ENCODE peak calls at places on chromosomes 4 and X, in eight cellular contexts. One of them, this sample, is unnamed.

GRCh38 chrX:119121341-119121740 is 6.3 kb downstream of the KIAA1210 start:
- DNase-seq in A673: no peak
- DNase-seq in stomach: no peak
- DNase-seq in fibroblast of the conjunctiva: no peak
- DNase-seq in CD8-positive, alpha-beta T cell: no peak
- DNase-seq in activated CD4-positive, alpha-beta T cell treated with anti-CD3 and anti-CD28 coated beads, Interleukin-2, amount 50 U/mL, for 24 hours: no peak
- DNase-seq in activated gamma-delta T cell treated with Interleukin-2 at 50 U/mL for 16 hours: no peak
- DNase-seq in left cardiac atrium: no peak
- DNase-seq in this sample: no peak

GRCh38 chr4:15244354-15244753 is 183.5 kb upstream of the C1QTNF7 start:
- DNase-seq in fibroblast of the conjunctiva: no peak
- DNase-seq in left cardiac atrium: no peak
- DNase-seq in activated gamma-delta T cell treated with Interleukin-2 at 50 U/mL for 16 hours: no peak
- DNase-seq in stomach: no peak
- DNase-seq in CD8-positive, alpha-beta T cell: no peak
- DNase-seq in activated CD4-positive, alpha-beta T cell treated with anti-CD3 and anti-CD28 coated beads, Interleukin-2, amount 50 U/mL, for 24 hours: no peak
- DNase-seq in A673: no peak
- DNase-seq in this sample: peak

GRCh38 chrX:57573754-57574153 is 18.1 kb upstream of the ZXDB start:
- DNase-seq in fibroblast of the conjunctiva: no peak
- DNase-seq in A673: peak
- DNase-seq in CD8-positive, alpha-beta T cell: peak
- DNase-seq in activated gamma-delta T cell treated with Interleukin-2 at 50 U/mL for 16 hours: no peak
- DNase-seq in stomach: no peak
- DNase-seq in left cardiac atrium: no peak
- DNase-seq in activated CD4-positive, alpha-beta T cell treated with anti-CD3 and anti-CD28 coated beads, Interleukin-2, amount 50 U/mL, for 24 hours: no peak
- DNase-seq in this sample: no peak

GRCh38 chrX:153917814-153918213 is 8.2 kb downstream of the ARHGAP4 start:
- DNase-seq in activated CD4-positive, alpha-beta T cell treated with anti-CD3 and anti-CD28 coated beads, Interleukin-2, amount 50 U/mL, for 24 hours: no peak
- DNase-seq in activated gamma-delta T cell treated with Interleukin-2 at 50 U/mL for 16 hours: no peak
- DNase-seq in stomach: no peak
- DNase-seq in A673: no peak
- DNase-seq in fibroblast of the conjunctiva: no peak
- DNase-seq in CD8-positive, alpha-beta T cell: no peak
- DNase-seq in left cardiac atrium: no peak
- DNase-seq in this sample: no peak

GRCh38 chr4:53672873-53673272 is 81.6 kb upstream of the LNX1 start:
- DNase-seq in activated CD4-positive, alpha-beta T cell treated with anti-CD3 and anti-CD28 coated beads, Interleukin-2, amount 50 U/mL, for 24 hours: no peak
- DNase-seq in CD8-positive, alpha-beta T cell: no peak
- DNase-seq in stomach: no peak
- DNase-seq in A673: no peak
- DNase-seq in left cardiac atrium: no peak
- DNase-seq in fibroblast of the conjunctiva: no peak
- DNase-seq in activated gamma-delta T cell treated with Interleukin-2 at 50 U/mL for 16 hours: no peak
- DNase-seq in this sample: no peak

GRCh38 chrX:291411-291901 is 10.3 kb downstream of the PLCXD1 start:
- DNase-seq in fibroblast of the conjunctiva: no peak
- DNase-seq in left cardiac atrium: peak
- DNase-seq in CD8-positive, alpha-beta T cell: peak
- DNase-seq in stomach: no peak
- DNase-seq in A673: no peak
- DNase-seq in activated gamma-delta T cell treated with Interleukin-2 at 50 U/mL for 16 hours: no peak
- DNase-seq in activated CD4-positive, alpha-beta T cell treated with anti-CD3 and anti-CD28 coated beads, Interleukin-2, amount 50 U/mL, for 24 hours: no peak
- DNase-seq in this sample: no peak

GRCh38 chr4:7050481-7051143 is 7.4 kb downstream of the TADA2B start:
- DNase-seq in stomach: peak
- DNase-seq in activated gamma-delta T cell treated with Interleukin-2 at 50 U/mL for 16 hours: no peak
- DNase-seq in activated CD4-positive, alpha-beta T cell treated with anti-CD3 and anti-CD28 coated beads, Interleukin-2, amount 50 U/mL, for 24 hours: no peak
- DNase-seq in left cardiac atrium: no peak
- DNase-seq in A673: no peak
- DNase-seq in fibroblast of the conjunctiva: no peak
- DNase-seq in CD8-positive, alpha-beta T cell: no peak
- DNase-seq in this sample: peak

GRCh38 chrX:148556498-148556897 is 56.1 kb downstream of the AFF2 start:
- DNase-seq in fibroblast of the conjunctiva: no peak
- DNase-seq in left cardiac atrium: no peak
- DNase-seq in activated gamma-delta T cell treated with Interleukin-2 at 50 U/mL for 16 hours: no peak
- DNase-seq in stomach: no peak
- DNase-seq in CD8-positive, alpha-beta T cell: no peak
- DNase-seq in activated CD4-positive, alpha-beta T cell treated with anti-CD3 and anti-CD28 coated beads, Interleukin-2, amount 50 U/mL, for 24 hours: no peak
- DNase-seq in A673: no peak
- DNase-seq in this sample: no peak

GRCh38 chr4:110543577-110543976 is 67.6 kb downstream of the ENPEP start:
- DNase-seq in activated gamma-delta T cell treated with Interleukin-2 at 50 U/mL for 16 hours: no peak
- DNase-seq in activated CD4-positive, alpha-beta T cell treated with anti-CD3 and anti-CD28 coated beads, Interleukin-2, amount 50 U/mL, for 24 hours: no peak
- DNase-seq in A673: no peak
- DNase-seq in left cardiac atrium: no peak
- DNase-seq in fibroblast of the conjunctiva: no peak
- DNase-seq in stomach: no peak
- DNase-seq in CD8-positive, alpha-beta T cell: no peak
- DNase-seq in this sample: no peak

GRCh38 chrX:152412105-152412504 is 39.0 kb downstream of the GABRA3 start:
- DNase-seq in left cardiac atrium: no peak
- DNase-seq in fibroblast of the conjunctiva: no peak
- DNase-seq in stomach: no peak
- DNase-seq in activated gamma-delta T cell treated with Interleukin-2 at 50 U/mL for 16 hours: no peak
- DNase-seq in CD8-positive, alpha-beta T cell: no peak
- DNase-seq in activated CD4-positive, alpha-beta T cell treated with anti-CD3 and anti-CD28 coated beads, Interleukin-2, amount 50 U/mL, for 24 hours: no peak
- DNase-seq in A673: no peak
- DNase-seq in this sample: no peak

GRCh38 chr4:41132055-41132683 is 82.2 kb downstream of the APBB2 start:
- DNase-seq in activated gamma-delta T cell treated with Interleukin-2 at 50 U/mL for 16 hours: no peak
- DNase-seq in stomach: peak
- DNase-seq in fibroblast of the conjunctiva: no peak
- DNase-seq in left cardiac atrium: no peak
- DNase-seq in CD8-positive, alpha-beta T cell: no peak
- DNase-seq in activated CD4-positive, alpha-beta T cell treated with anti-CD3 and anti-CD28 coated beads, Interleukin-2, amount 50 U/mL, for 24 hours: no peak
- DNase-seq in A673: no peak
- DNase-seq in this sample: no peak

GRCh38 chrX:110748256-110748811 is 47.3 kb downstream of the CHRDL1 start:
- DNase-seq in CD8-positive, alpha-beta T cell: no peak
- DNase-seq in activated gamma-delta T cell treated with Interleukin-2 at 50 U/mL for 16 hours: no peak
- DNase-seq in activated CD4-positive, alpha-beta T cell treated with anti-CD3 and anti-CD28 coated beads, Interleukin-2, amount 50 U/mL, for 24 hours: no peak
- DNase-seq in stomach: no peak
- DNase-seq in left cardiac atrium: no peak
- DNase-seq in A673: no peak
- DNase-seq in fibroblast of the conjunctiva: no peak
- DNase-seq in this sample: no peak

This sample was measured in adrenal gland.